ENCODE peak calls at places on chromosomes 6 and 20, in eight cellular contexts. T is effector memory CD4-positive, alpha-beta T cell; E is fibroblast of lung; Z is trophoblast cell; G is tibial nerve; N is heart right ventricle; P is heart left ventricle; O is breast epithelium. D is an unnamed sample.

GRCh38 chr20:49384437-49385434 is 97.7 kb downstream of the KCNB1 start:
- DNase-seq in T (peak; percentile 11), E (peak; percentile 42), Z (peak; percentile 45), G (peak; percentile 68), N (peak; percentile 81), P (peak; percentile 62), O (no peak), D (peak; percentile 72)

GRCh38 chr6:105200133-105200730 is 20.4 kb upstream of the POPDC3 start:
- DNase-seq in T (no peak), E (no peak), Z (no peak), G (no peak), N (no peak), P (no peak), O (no peak), D (no peak)

GRCh38 chr6:81766482-81767069 is 14.1 kb upstream of the TENT5A start:
- DNase-seq in T (no peak), E (peak; percentile 97), Z (no peak), G (peak; percentile 81), N (no peak), P (no peak), O (no peak), D (no peak)

GRCh38 chr6:3751019-3751729 is at the start of gene PXDC1:
- DNase-seq in T (no peak), E (no peak), Z (no peak), G (no peak), N (peak; percentile 41), P (no peak), O (no peak), D (no peak)

GRCh38 chr6:16333580-16333979 is 95.2 kb downstream of the GMPR start:
- DNase-seq in T (no peak), E (peak; percentile 46), Z (peak; percentile 69), G (no peak), N (no peak), P (peak; percentile 9), O (no peak), D (no peak)

GRCh38 chr6:85364354-85364753 is 85.5 kb upstream of the NT5E start:
- DNase-seq in T (no peak), E (peak; percentile 65), Z (peak; percentile 19), G (no peak), N (no peak), P (no peak), O (no peak), D (no peak)

GRCh38 chr20:12012241-12013222 is 94.8 kb downstream of the BTBD3 start:
- DNase-seq in T (no peak), E (peak; percentile 50), Z (peak; percentile 60), G (peak; percentile 15), N (no peak), P (no peak), O (no peak), D (no peak)

GRCh38 chr6:11341867-11342266 is 109.4 kb upstream of the NEDD9 start:
- DNase-seq in T (no peak), E (peak; percentile 20), Z (no peak), G (no peak), N (no peak), P (no peak), O (no peak), D (no peak)

GRCh38 chr6:72699142-72699541 is 77.3 kb downstream of the KCNQ5 start:
- DNase-seq in T (no peak), E (no peak), Z (no peak), G (no peak), N (no peak), P (no peak), O (no peak), D (no peak)

GRCh38 chr6:167684276-167685104 is 142.2 kb upstream of the AFDN start:
- DNase-seq in T (no peak), E (no peak), Z (no peak), G (no peak), N (no peak), P (peak; percentile 18), O (no peak), D (no peak)

GRCh38 chr20:21622097-21622496 is 83.4 kb upstream of the PAX1 start:
- DNase-seq in T (no peak), E (no peak), Z (peak; percentile 7), G (no peak), N (no peak), P (no peak), O (peak; percentile 33), D (no peak)

GRCh38 chr6:26224940-26225847 is 138.0 kb downstream of the HFE start:
- DNase-seq in T (no peak), E (peak; percentile 98), Z (no peak), G (no peak), N (no peak), P (no peak), O (no peak), D (no peak)

GRCh38 chr6:20868397-20869185 is 334.3 kb downstream of the CDKAL1 start:
- DNase-seq in T (no peak), E (peak; percentile 4), Z (no peak), G (no peak), N (no peak), P (no peak), O (no peak), D (no peak)

GRCh38 chr6:31712296-31712695 is 2.9 kb upstream of the LY6G6D start:
- DNase-seq in T (no peak), E (no peak), Z (no peak), G (no peak), N (peak; percentile 29), P (no peak), O (peak; percentile 37), D (no peak)

GRCh38 chr6:144064402-144064830 is 31.0 kb downstream of the SF3B5 start:
- DNase-seq in T (peak; percentile 30), E (no peak), Z (no peak), G (no peak), N (peak; percentile 30), P (peak; percentile 30), O (no peak), D (no peak)

GRCh38 chr6:50087231-50087954 is 37.7 kb upstream of the DEFB112 start:
- DNase-seq in T (no peak), E (peak; percentile 57), Z (peak; percentile 62), G (no peak), N (no peak), P (no peak), O (no peak), D (no peak)

GRCh38 chr6:148593130-148593812 is 153.6 kb upstream of the UST start:
- DNase-seq in T (no peak), E (peak; percentile 65), Z (no peak), G (no peak), N (peak; percentile 15), P (peak; percentile 46), O (no peak), D (no peak)

GRCh38 chr6:148590881-148591280 is 155.9 kb upstream of the UST start:
- DNase-seq in T (no peak), E (no peak), Z (no peak), G (no peak), N (no peak), P (no peak), O (no peak), D (no peak)

GRCh38 chr6:148591656-148592055 is 155.2 kb upstream of the UST start:
- DNase-seq in T (no peak), E (no peak), Z (no peak), G (no peak), N (no peak), P (no peak), O (no peak), D (no peak)

GRCh38 chr6:148595550-148595949 is 151.3 kb upstream of the UST start:
- DNase-seq in T (no peak), E (no peak), Z (no peak), G (no peak), N (no peak), P (no peak), O (no peak), D (no peak)

DNA sequence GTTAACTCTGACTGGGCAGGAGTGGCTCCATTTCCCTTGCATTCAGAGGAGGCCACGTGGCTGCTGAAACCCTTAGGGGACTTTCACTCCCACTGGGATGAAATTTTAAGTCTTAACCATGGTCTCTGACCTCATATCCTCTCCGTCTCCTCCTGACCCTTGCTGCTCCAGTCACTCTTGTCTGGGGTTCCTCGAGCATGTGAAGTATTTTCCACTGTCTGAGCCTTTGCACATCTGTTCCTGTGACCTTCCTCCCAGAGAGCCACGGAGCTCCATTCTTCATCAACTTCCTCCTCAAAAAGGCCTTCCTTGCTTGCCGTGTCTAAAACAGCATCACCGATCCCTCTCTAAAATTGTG is 153.0 kb upstream of the UST start:
- DNase-seq in T (no peak), E (no peak), Z (no peak), G (no peak), N (no peak), P (peak; percentile 60), O (no peak), D (no peak)
- H3K27ac ChIP-seq in T (no peak overlapping the region), E (no peak overlapping the region), Z (no peak overlapping the region), G (no peak overlapping the region), N (no peak overlapping the region), P (no peak overlapping the region), O (peak overlapping the region; percentile 68), D (peak overlapping the region; percentile 68)

GRCh38 chr20:6037082-6037481 is 16.8 kb downstream of the LRRN4 start:
- DNase-seq in T (no peak), E (no peak), Z (no peak), G (no peak), N (no peak), P (no peak), O (no peak), D (no peak)
- H3K27me3 ChIP-seq in T (no peaks in the 10 kb centered on the region), E (no peaks in the 10 kb centered on the region), Z (no peaks in the 10 kb centered on the region), G (no peaks in the 10 kb centered on the region), N (no peaks in the 10 kb centered on the region), P (no peaks in the 10 kb centered on the region), O (no peaks in the 10 kb centered on the region), D (no peaks in the 10 kb centered on the region)

GRCh38 chr6:42138630-42139619 is 3.5 kb downstream of the C6orf132 start:
- DNase-seq in T (no peak), E (peak; percentile 42), Z (no peak), G (no peak), N (no peak), P (no peak), O (no peak), D (no peak)
- H3K4me3 ChIP-seq in T (no peak overlapping the region), E (no peak overlapping the region), Z (no peak overlapping the region), G (no peak overlapping the region), N (no peak overlapping the region), P (no peak overlapping the region), O (no peak overlapping the region), D (no peak overlapping the region)

GRCh38 chr6:134657751-134658522 is 292.0 kb downstream of the ALDH8A1 start:
- DNase-seq in T (no peak), E (no peak), Z (no peak), G (no peak), N (no peak), P (no peak), O (no peak), D (no peak)
- H3K27ac ChIP-seq in T (no peak overlapping the region), E (no peak overlapping the region), Z (no peak overlapping the region), G (no peak overlapping the region), N (no peak overlapping the region), P (no peak overlapping the region), O (no peak overlapping the region), D (no peak overlapping the region)

D was measured in right atrium auricular region.